ENCODE peak calls at places on chromosome 16, in nine cellular contexts. One of them, this sample, is unnamed. For H3K36me3, the result is how much of the 10 kb centered on the place peaks cover.

GRCh38 chr16:17532338-17532995 is 61.7 kb upstream of the XYLT1 start:
- DNase-seq in GM23338: no peak
- DNase-seq in sigmoid colon: no peak
- DNase-seq in heart right ventricle: no peak
- DNase-seq in BE2C: no peak
- DNase-seq in CD8-positive, alpha-beta T cell: no peak
- DNase-seq in heart left ventricle: no peak
- DNase-seq in NT2/D1: no peak
- DNase-seq in lung: no peak
- DNase-seq in this sample: no peak

GRCh38 chr16:69145658-69146057 is 13.2 kb downstream of the UTP4 start:
- DNase-seq in lung: no peak
- DNase-seq in CD8-positive, alpha-beta T cell: no peak
- DNase-seq in heart left ventricle: no peak
- DNase-seq in GM23338: no peak
- DNase-seq in BE2C: peak
- DNase-seq in NT2/D1: no peak
- DNase-seq in heart right ventricle: no peak
- DNase-seq in sigmoid colon: no peak
- DNase-seq in this sample: no peak

GRCh38 chr16:12387311-12387710 is 410.8 kb downstream of the SNX29 start:
- DNase-seq in sigmoid colon: no peak
- DNase-seq in BE2C: no peak
- DNase-seq in lung: no peak
- DNase-seq in heart right ventricle: no peak
- DNase-seq in GM23338: no peak
- DNase-seq in CD8-positive, alpha-beta T cell: no peak
- DNase-seq in NT2/D1: no peak
- DNase-seq in heart left ventricle: no peak
- DNase-seq in this sample: no peak

GRCh38 chr16:88610080-88610479 is 28.3 kb upstream of the IL17C start:
- DNase-seq in NT2/D1: no peak
- DNase-seq in lung: no peak
- DNase-seq in heart right ventricle: no peak
- DNase-seq in BE2C: no peak
- DNase-seq in CD8-positive, alpha-beta T cell: no peak
- DNase-seq in sigmoid colon: no peak
- DNase-seq in heart left ventricle: no peak
- DNase-seq in GM23338: peak
- DNase-seq in this sample: no peak

GRCh38 chr16:24855678-24856077 is 9.9 kb downstream of the SLC5A11 start:
- DNase-seq in lung: no peak
- DNase-seq in NT2/D1: no peak
- DNase-seq in heart left ventricle: no peak
- DNase-seq in GM23338: no peak
- DNase-seq in heart right ventricle: no peak
- DNase-seq in sigmoid colon: peak
- DNase-seq in BE2C: no peak
- DNase-seq in CD8-positive, alpha-beta T cell: no peak
- DNase-seq in this sample: no peak

GRCh38 chr16:31215287-31216115 is 1.4 kb downstream of the PYDC1 start:
- DNase-seq in sigmoid colon: no peak
- DNase-seq in BE2C: peak
- DNase-seq in heart left ventricle: peak
- DNase-seq in GM23338: peak
- DNase-seq in CD8-positive, alpha-beta T cell: peak
- DNase-seq in heart right ventricle: peak
- DNase-seq in NT2/D1: peak
- DNase-seq in lung: peak
- DNase-seq in this sample: no peak

GRCh38 chr16:80806957-80807356 is 2.6 kb upstream of the CDYL2 start:
- DNase-seq in CD8-positive, alpha-beta T cell: no peak
- DNase-seq in lung: no peak
- DNase-seq in heart right ventricle: no peak
- DNase-seq in NT2/D1: no peak
- DNase-seq in GM23338: no peak
- DNase-seq in heart left ventricle: peak
- DNase-seq in BE2C: no peak
- DNase-seq in sigmoid colon: no peak
- DNase-seq in this sample: no peak

GRCh38 chr16:12206749-12207142 is 230.2 kb downstream of the SNX29 start:
- DNase-seq in BE2C: no peak
- DNase-seq in heart left ventricle: no peak
- DNase-seq in CD8-positive, alpha-beta T cell: no peak
- DNase-seq in sigmoid colon: no peak
- DNase-seq in NT2/D1: no peak
- DNase-seq in heart right ventricle: no peak
- DNase-seq in lung: no peak
- DNase-seq in GM23338: no peak
- DNase-seq in this sample: no peak

GRCh38 chr16:69481901-69482341 is 57.5 kb downstream of the CYB5B start:
- DNase-seq in heart left ventricle: peak
- DNase-seq in NT2/D1: no peak
- DNase-seq in GM23338: peak
- DNase-seq in BE2C: peak
- DNase-seq in CD8-positive, alpha-beta T cell: no peak
- DNase-seq in lung: peak
- DNase-seq in sigmoid colon: peak
- DNase-seq in heart right ventricle: peak
- DNase-seq in this sample: no peak

GRCh38 chr16:22355487-22355908 is 18.9 kb downstream of the CDR2 start:
- DNase-seq in heart left ventricle: no peak
- DNase-seq in GM23338: no peak
- DNase-seq in lung: no peak
- DNase-seq in sigmoid colon: no peak
- DNase-seq in NT2/D1: no peak
- DNase-seq in CD8-positive, alpha-beta T cell: no peak
- DNase-seq in BE2C: no peak
- DNase-seq in heart right ventricle: no peak
- DNase-seq in this sample: no peak

GRCh38 chr16:70433456-70434103 is 5.3 kb downstream of the ST3GAL2 start:
- DNase-seq in heart left ventricle: peak
- DNase-seq in NT2/D1: no peak
- DNase-seq in GM23338: no peak
- DNase-seq in BE2C: peak
- DNase-seq in heart right ventricle: peak
- DNase-seq in CD8-positive, alpha-beta T cell: no peak
- DNase-seq in sigmoid colon: peak
- DNase-seq in lung: peak
- DNase-seq in this sample: no peak

DNA sequence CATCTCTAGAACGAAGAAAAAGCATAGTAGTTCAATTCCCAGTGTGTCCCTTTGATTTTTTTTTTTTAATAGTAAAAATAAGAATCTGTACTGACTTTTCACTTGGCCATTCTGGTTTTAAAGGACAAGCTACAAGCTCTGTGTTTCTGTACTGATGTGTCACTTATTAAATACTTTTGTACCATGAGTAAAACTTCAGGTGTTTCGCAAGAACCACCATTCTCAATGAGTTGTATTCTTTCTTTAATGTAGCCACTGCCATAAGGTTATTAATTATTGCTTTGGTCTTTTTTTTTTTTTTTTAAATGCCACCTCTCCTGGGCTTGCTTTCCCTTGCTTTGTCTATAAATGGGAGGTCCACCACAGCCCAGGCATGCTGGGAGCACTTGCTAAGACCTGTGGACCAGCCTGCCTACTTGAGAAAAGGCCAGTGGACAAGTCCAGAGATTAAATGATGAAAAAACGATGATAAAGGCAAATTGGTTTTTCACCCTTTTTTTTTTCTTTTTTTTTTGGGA is 8.4 kb downstream of the ARL2BP start:
- DNase-seq in CD8-positive, alpha-beta T cell: no peak
- DNase-seq in BE2C: no peak
- DNase-seq in GM23338: no peak
- DNase-seq in heart right ventricle: no peak
- DNase-seq in sigmoid colon: no peak
- DNase-seq in heart left ventricle: no peak
- DNase-seq in lung: no peak
- DNase-seq in NT2/D1: no peak
- DNase-seq in this sample: no peak
- H3K36me3 ChIP-seq in CD8-positive, alpha-beta T cell: under half
- H3K36me3 ChIP-seq in BE2C: under half
- H3K36me3 ChIP-seq in GM23338: under half
- H3K36me3 ChIP-seq in heart right ventricle: under half
- H3K36me3 ChIP-seq in sigmoid colon: half or more
- H3K36me3 ChIP-seq in heart left ventricle: under half
- H3K36me3 ChIP-seq in lung: under half
- H3K36me3 ChIP-seq in NT2/D1: half or more
- H3K36me3 ChIP-seq in this sample: under half

DNA sequence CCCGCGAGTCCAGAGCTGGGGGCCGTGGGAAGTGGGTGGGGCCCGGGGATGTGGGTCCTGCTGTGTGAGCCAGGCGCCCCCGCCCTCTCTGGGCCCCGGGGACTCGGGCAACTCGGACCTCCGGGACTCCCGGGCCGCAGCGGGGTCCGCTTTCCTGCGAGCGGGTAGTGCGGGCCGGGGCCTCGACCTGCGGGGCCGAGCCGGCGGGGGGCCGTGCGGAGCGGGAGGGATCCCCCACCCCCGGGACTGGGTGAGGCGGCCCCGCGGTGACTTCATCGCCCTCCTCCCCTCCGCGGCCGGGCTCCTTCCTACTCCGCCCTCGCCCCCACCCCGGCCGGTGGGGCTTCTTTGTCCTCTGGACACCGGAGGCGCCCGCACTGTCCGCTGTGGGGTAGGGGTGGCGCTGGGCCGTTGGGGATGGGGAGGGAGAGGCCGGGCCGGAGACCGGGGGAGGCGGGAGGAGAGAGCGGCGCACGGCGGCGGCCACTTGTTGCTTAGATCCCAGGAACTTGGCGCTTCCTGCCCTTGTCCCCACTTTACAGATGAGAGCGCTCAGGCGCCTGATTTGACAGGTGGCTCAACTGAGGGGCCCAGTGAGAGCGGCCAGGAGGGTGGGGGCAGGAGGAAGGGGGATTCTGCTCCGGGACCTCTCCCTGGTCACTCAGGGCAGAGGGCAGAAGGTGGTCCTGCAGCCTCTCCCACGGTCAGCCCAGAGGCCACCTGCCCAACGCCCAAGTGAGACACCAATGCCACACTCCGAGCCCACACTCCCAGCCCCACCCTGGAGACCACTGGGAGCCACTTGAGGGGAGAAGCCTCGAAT is 884 bp downstream of the CMTM3 start:
- DNase-seq in CD8-positive, alpha-beta T cell: peak
- DNase-seq in heart left ventricle: peak
- DNase-seq in NT2/D1: peak
- DNase-seq in heart right ventricle: peak
- DNase-seq in BE2C: peak
- DNase-seq in sigmoid colon: peak
- DNase-seq in lung: peak
- DNase-seq in GM23338: peak
- DNase-seq in this sample: peak
- H3K4me3 ChIP-seq in CD8-positive, alpha-beta T cell: peak
- H3K4me3 ChIP-seq in heart left ventricle: peak
- H3K4me3 ChIP-seq in NT2/D1: peak
- H3K4me3 ChIP-seq in heart right ventricle: peak
- H3K4me3 ChIP-seq in BE2C: peak
- H3K4me3 ChIP-seq in sigmoid colon: peak
- H3K4me3 ChIP-seq in lung: peak
- H3K4me3 ChIP-seq in GM23338: peak
- H3K4me3 ChIP-seq in this sample: peak

GRCh38 chr16:81904320-81904719 is 107.0 kb downstream of the SDR42E1 start:
- DNase-seq in heart right ventricle: no peak
- DNase-seq in heart left ventricle: no peak
- DNase-seq in BE2C: no peak
- DNase-seq in sigmoid colon: peak
- DNase-seq in NT2/D1: no peak
- DNase-seq in CD8-positive, alpha-beta T cell: no peak
- DNase-seq in GM23338: no peak
- DNase-seq in lung: no peak
- DNase-seq in this sample: no peak

GRCh38 chr16:81905277-81905676 is 106.0 kb downstream of the SDR42E1 start:
- DNase-seq in CD8-positive, alpha-beta T cell: no peak
- DNase-seq in GM23338: peak
- DNase-seq in heart right ventricle: no peak
- DNase-seq in BE2C: no peak
- DNase-seq in NT2/D1: peak
- DNase-seq in lung: no peak
- DNase-seq in heart left ventricle: no peak
- DNase-seq in sigmoid colon: peak
- DNase-seq in this sample: no peak

GRCh38 chr16:81908466-81909230 is 102.6 kb downstream of the SDR42E1 start:
- DNase-seq in heart right ventricle: no peak
- DNase-seq in heart left ventricle: no peak
- DNase-seq in BE2C: no peak
- DNase-seq in sigmoid colon: peak
- DNase-seq in CD8-positive, alpha-beta T cell: no peak
- DNase-seq in lung: no peak
- DNase-seq in NT2/D1: no peak
- DNase-seq in GM23338: no peak
- DNase-seq in this sample: no peak

GRCh38 chr16:81910366-81910885 is 100.8 kb downstream of the SDR42E1 start:
- DNase-seq in heart left ventricle: no peak
- DNase-seq in GM23338: no peak
- DNase-seq in heart right ventricle: no peak
- DNase-seq in NT2/D1: no peak
- DNase-seq in sigmoid colon: peak
- DNase-seq in BE2C: no peak
- DNase-seq in CD8-positive, alpha-beta T cell: no peak
- DNase-seq in lung: no peak
- DNase-seq in this sample: no peak

GRCh38 chr16:81907681-81908080 is 103.6 kb downstream of the SDR42E1 start:
- DNase-seq in BE2C: no peak
- DNase-seq in sigmoid colon: peak
- DNase-seq in heart left ventricle: no peak
- DNase-seq in lung: no peak
- DNase-seq in NT2/D1: no peak
- DNase-seq in GM23338: no peak
- DNase-seq in CD8-positive, alpha-beta T cell: no peak
- DNase-seq in heart right ventricle: no peak
- DNase-seq in this sample: no peak
- H3K36me3 ChIP-seq in BE2C: under half
- H3K36me3 ChIP-seq in sigmoid colon: under half
- H3K36me3 ChIP-seq in heart left ventricle: under half
- H3K36me3 ChIP-seq in lung: under half
- H3K36me3 ChIP-seq in NT2/D1: under half
- H3K36me3 ChIP-seq in GM23338: under half
- H3K36me3 ChIP-seq in CD8-positive, alpha-beta T cell: under half
- H3K36me3 ChIP-seq in heart right ventricle: under half
- H3K36me3 ChIP-seq in this sample: under half

DNA sequence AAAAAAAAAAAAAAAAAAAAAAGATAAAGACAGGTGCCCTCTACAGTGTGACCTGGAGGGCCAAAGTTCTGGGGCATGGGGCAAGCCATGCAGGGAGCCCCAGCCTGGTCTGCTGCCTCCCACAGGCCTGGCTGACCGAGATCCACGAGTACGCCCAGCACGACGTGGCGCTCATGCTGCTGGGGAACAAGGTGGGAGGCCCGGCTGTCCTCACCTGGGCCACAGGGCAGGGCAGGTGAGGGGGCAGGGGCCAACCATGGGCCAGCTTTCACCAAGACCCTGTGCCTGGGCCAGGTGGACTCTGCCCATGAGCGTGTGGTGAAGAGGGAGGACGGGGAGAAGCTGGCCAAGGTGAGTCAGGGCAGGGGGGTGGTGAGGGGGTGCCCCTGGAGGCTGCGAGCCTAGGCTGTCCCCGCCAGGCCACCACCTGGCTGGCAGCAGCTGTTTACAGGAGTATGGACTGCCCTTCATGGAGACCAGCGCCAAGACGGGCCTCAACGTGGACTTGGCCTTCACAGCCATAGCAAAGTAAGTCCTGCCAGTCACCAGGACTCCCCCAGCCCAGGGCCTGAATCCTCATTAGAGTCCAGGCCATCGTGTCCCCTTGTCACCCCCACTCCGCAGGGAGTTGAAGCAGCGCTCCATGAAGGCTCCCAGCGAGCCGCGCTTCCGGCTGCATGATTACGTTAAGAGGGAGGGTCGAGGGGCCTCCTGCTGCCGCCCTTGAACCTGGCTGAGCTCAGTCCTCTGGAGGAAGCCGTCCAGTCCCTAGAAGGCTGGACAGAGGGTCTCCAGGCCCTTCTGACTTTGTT is 2.7 kb upstream of the TRAF7 start:
- DNase-seq in NT2/D1: no peak
- DNase-seq in sigmoid colon: no peak
- DNase-seq in heart right ventricle: no peak
- DNase-seq in CD8-positive, alpha-beta T cell: no peak
- DNase-seq in heart left ventricle: no peak
- DNase-seq in GM23338: peak
- DNase-seq in lung: no peak
- DNase-seq in BE2C: peak
- DNase-seq in this sample: peak
- H3K4me3 ChIP-seq in NT2/D1: peak
- H3K4me3 ChIP-seq in sigmoid colon: peak
- H3K4me3 ChIP-seq in heart right ventricle: peak
- H3K4me3 ChIP-seq in CD8-positive, alpha-beta T cell: peak
- H3K4me3 ChIP-seq in heart left ventricle: peak
- H3K4me3 ChIP-seq in GM23338: peak
- H3K4me3 ChIP-seq in lung: peak
- H3K4me3 ChIP-seq in BE2C: peak
- H3K4me3 ChIP-seq in this sample: peak

This sample was measured in HAP-1.